ENCODE peak calls at places on chromosomes 1 and 21, in ten cellular contexts. B, F, R, Y, O, M, N, C, H and V are unnamed samples. For H3K9me2, the result is how much of the 10 kb centered on the place peaks cover.

GRCh38 chr1:63703661-63704060 is 70.2 kb upstream of the ROR1 start:
- DNase-seq in H (peak), M (no peak), O (no peak), N (no peak), Y (no peak), R (no peak), C (no peak), B (no peak), F (no peak), V (no peak)

GRCh38 chr1:212284332-212284743 is 872 bp upstream of the PPP2R5A start:
- DNase-seq in H (no peak), O (no peak), M (no peak), B (no peak), Y (no peak), C (no peak), R (no peak), N (no peak), F (no peak), V (peak)

GRCh38 chr1:94926915-94927404 is at the start of gene CNN3:
- DNase-seq in O (no peak), H (peak), Y (no peak), B (peak), M (peak), F (peak), R (no peak), N (peak), C (peak), V (peak)

GRCh38 chr1:183304466-183305122 is 113.6 kb downstream of the NMNAT2 start:
- DNase-seq in F (peak), H (no peak), R (no peak), Y (no peak), B (no peak), C (no peak), N (no peak), M (no peak), O (no peak), V (no peak)

GRCh38 chr1:111615874-111616715 is 3.5 kb upstream of the RAP1A start:
- DNase-seq in O (peak), M (no peak), C (no peak), N (no peak), H (no peak), F (no peak), Y (peak), B (no peak), R (peak), V (no peak)

GRCh38 chr1:209150114-209150513 is 433.4 kb upstream of the CAMK1G start:
- DNase-seq in O (peak), B (peak), R (peak), N (no peak), C (no peak), H (no peak), F (peak), Y (peak), M (peak), V (peak)

GRCh38 chr1:15390667-15391066 is 19.0 kb upstream of the EFHD2 start:
- DNase-seq in H (no peak), O (no peak), F (no peak), R (no peak), B (no peak), N (no peak), Y (peak), C (no peak), M (no peak), V (no peak)

GRCh38 chr21:44528634-44528995 is 11.4 kb downstream of the KRTAP10-1 start:
- DNase-seq in C (no peak), O (no peak), H (no peak), N (no peak), R (no peak), F (no peak), B (no peak), Y (no peak), M (no peak), V (no peak)

GRCh38 chr1:222829868-222830267 is 15.0 kb downstream of the DISP1 start:
- DNase-seq in C (no peak), O (no peak), H (no peak), M (peak), B (no peak), N (no peak), R (no peak), Y (no peak), F (no peak), V (peak)

GRCh38 chr1:198741744-198742143 is 102.9 kb downstream of the PTPRC start:
- DNase-seq in M (no peak), O (no peak), Y (no peak), B (peak), N (no peak), F (no peak), H (no peak), R (no peak), C (no peak), V (peak)

GRCh38 chr1:83960669-83961277 is 38.2 kb downstream of the TTLL7 start:
- DNase-seq in Y (no peak), F (no peak), N (no peak), O (no peak), M (no peak), H (no peak), R (no peak), B (no peak), C (no peak), V (peak)

GRCh38 chr1:37177230-37177864 is 143.0 kb upstream of the GRIK3 start:
- DNase-seq in C (no peak), M (peak), B (peak), Y (peak), F (peak), R (peak), O (peak), H (peak), N (peak), V (peak)

GRCh38 chr1:151255381-151255780 is 847 bp downstream of the PSMD4 start:
- DNase-seq in F (peak), N (no peak), O (peak), R (peak), C (no peak), B (no peak), M (no peak), Y (peak), H (peak), V (peak)
- H2AFZ ChIP-seq in F (peak), N (no peak), O (no peak), R (peak), C (peak), B (no peak), M (peak), Y (no peak), H (no peak), V (peak)

GRCh38 chr1:245603311-245603865 is 448.6 kb downstream of the KIF26B start:
- DNase-seq in C (no peak), B (no peak), H (no peak), R (no peak), Y (no peak), N (no peak), F (no peak), O (no peak), M (no peak), V (no peak)

GRCh38 chr1:245606157-245606725 is 451.5 kb downstream of the KIF26B start:
- DNase-seq in O (no peak), H (peak), F (no peak), B (no peak), C (no peak), R (no peak), Y (no peak), M (no peak), N (no peak), V (no peak)

GRCh38 chr1:245604979-245605378 is 450.2 kb downstream of the KIF26B start:
- DNase-seq in H (no peak), Y (no peak), C (no peak), B (no peak), R (no peak), O (no peak), N (no peak), F (no peak), M (no peak), V (peak)

GRCh38 chr1:245609354-245609753 is 454.6 kb downstream of the KIF26B start:
- DNase-seq in O (no peak), H (no peak), R (no peak), F (peak), Y (no peak), B (no peak), M (peak), C (no peak), N (no peak), V (no peak)

GRCh38 chr1:245605480-245606156 is 450.8 kb downstream of the KIF26B start:
- DNase-seq in O (no peak), R (no peak), Y (no peak), H (peak), F (no peak), C (no peak), B (no peak), N (no peak), M (peak), V (peak)
- H3K4me2 ChIP-seq in O (no peak), R (no peak), Y (no peak), H (peak), F (no peak), C (no peak), B (no peak), N (no peak), M (peak), V (peak)

GRCh38 chr1:155453141-155453540 is 109.5 kb downstream of the ASH1L start:
- DNase-seq in R (no peak), Y (no peak), N (no peak), O (no peak), H (no peak), F (no peak), C (no peak), M (no peak), B (no peak), V (no peak)

GRCh38 chr1:155451199-155451598 is 111.4 kb downstream of the ASH1L start:
- DNase-seq in B (no peak), Y (no peak), C (no peak), H (no peak), F (no peak), O (no peak), R (no peak), N (no peak), M (no peak), V (no peak)

GRCh38 chr1:155455588-155456195 is 106.9 kb downstream of the ASH1L start:
- DNase-seq in N (no peak), F (no peak), H (peak), Y (no peak), C (no peak), O (no peak), R (no peak), M (no peak), B (no peak), V (peak)

GRCh38 chr1:155457237-155457636 is 105.4 kb downstream of the ASH1L start:
- DNase-seq in Y (no peak), H (no peak), O (no peak), B (no peak), N (no peak), F (no peak), C (no peak), M (no peak), R (no peak), V (no peak)

GRCh38 chr1:155454096-155454495 is 108.5 kb downstream of the ASH1L start:
- DNase-seq in Y (no peak), O (no peak), F (no peak), R (no peak), C (no peak), M (peak), H (no peak), B (no peak), N (no peak), V (peak)
- H3K9me2 ChIP-seq in Y (under half), O (under half), F (under half), R (under half), C (under half), M (under half), H (under half), B (under half), N (under half), V (under half)

DNA sequence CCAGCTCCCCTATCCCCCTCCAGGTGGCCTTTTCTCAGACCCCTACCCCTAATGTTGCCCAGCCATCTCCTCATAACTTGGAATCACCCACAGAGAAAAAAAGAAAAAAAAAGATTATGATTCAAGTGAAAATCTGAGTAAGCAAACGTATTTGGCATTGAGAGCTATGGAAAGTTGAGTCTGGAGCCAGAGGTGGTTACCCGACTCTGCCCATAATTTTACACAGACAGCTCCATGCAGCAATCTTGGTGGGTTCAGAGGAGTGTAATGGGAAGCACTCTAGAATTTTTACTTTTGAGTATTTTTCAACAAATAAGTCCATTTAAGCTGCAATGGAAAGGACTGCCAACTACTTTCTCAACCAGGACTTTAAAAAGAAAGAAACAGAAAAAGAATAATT is 62.7 kb downstream of the ZC3H11B start:
- DNase-seq in H (no peak), C (no peak), R (no peak), B (no peak), M (no peak), O (no peak), F (no peak), Y (no peak), N (no peak), V (no peak)
- H2AFZ ChIP-seq in H (no peak), C (no peak), R (no peak), B (no peak), M (no peak), O (no peak), F (no peak), Y (no peak), N (no peak), V (no peak)

GRCh38 chr1:38817267-38817957 is 42.2 kb downstream of the RRAGC start:
- DNase-seq in N (no peak), H (no peak), C (no peak), O (no peak), R (no peak), M (no peak), Y (no peak), B (no peak), F (no peak), V (no peak)
- H3K4me2 ChIP-seq in N (no peak), H (no peak), C (no peak), O (peak), R (no peak), M (peak), Y (no peak), B (peak), F (no peak), V (no peak)